ENCODE peak calls at places on chromosome 17, in ten cellular contexts. One of them, this sample, is unnamed.

GRCh38 chr17:42456223-42457106 is 2.2 kb upstream of the ATP6V0A1 start:
- DNase-seq in HFF-Myc: no peak
- DNase-seq in left ventricle myocardium inferior: no peak
- DNase-seq in cardiac muscle cell: peak
- DNase-seq in posterior cingulate gyrus: no peak
- DNase-seq in activated naive CD4-positive, alpha-beta T cell treated with anti-CD3 and anti-CD28 coated beads for 36 hours: no peak
- DNase-seq in right cardiac atrium: no peak
- DNase-seq in T-helper 1 cell: no peak
- DNase-seq in stimulated activated CD8-positive, alpha-beta memory T cell treated with anti-CD3 and anti-CD28 coated beads, Interleukin-4, amount 100 ng/mL, for 1 hour: no peak
- DNase-seq in adrenal gland: no peak
- DNase-seq in this sample: no peak

GRCh38 chr17:27989046-27989445 is 53.4 kb upstream of the NLK start:
- DNase-seq in HFF-Myc: no peak
- DNase-seq in left ventricle myocardium inferior: no peak
- DNase-seq in cardiac muscle cell: no peak
- DNase-seq in posterior cingulate gyrus: no peak
- DNase-seq in activated naive CD4-positive, alpha-beta T cell treated with anti-CD3 and anti-CD28 coated beads for 36 hours: no peak
- DNase-seq in right cardiac atrium: no peak
- DNase-seq in T-helper 1 cell: no peak
- DNase-seq in stimulated activated CD8-positive, alpha-beta memory T cell treated with anti-CD3 and anti-CD28 coated beads, Interleukin-4, amount 100 ng/mL, for 1 hour: no peak
- DNase-seq in adrenal gland: no peak
- DNase-seq in this sample: no peak

GRCh38 chr17:56809106-56809819 is 24.5 kb downstream of the C17orf67 start:
- DNase-seq in HFF-Myc: no peak
- DNase-seq in left ventricle myocardium inferior: no peak
- DNase-seq in cardiac muscle cell: no peak
- DNase-seq in posterior cingulate gyrus: no peak
- DNase-seq in activated naive CD4-positive, alpha-beta T cell treated with anti-CD3 and anti-CD28 coated beads for 36 hours: no peak
- DNase-seq in right cardiac atrium: no peak
- DNase-seq in T-helper 1 cell: no peak
- DNase-seq in stimulated activated CD8-positive, alpha-beta memory T cell treated with anti-CD3 and anti-CD28 coated beads, Interleukin-4, amount 100 ng/mL, for 1 hour: no peak
- DNase-seq in adrenal gland: no peak
- DNase-seq in this sample: no peak

GRCh38 chr17:74180336-74180735 is 23.1 kb upstream of the RPL38 start:
- DNase-seq in HFF-Myc: no peak
- DNase-seq in left ventricle myocardium inferior: no peak
- DNase-seq in cardiac muscle cell: no peak
- DNase-seq in posterior cingulate gyrus: no peak
- DNase-seq in activated naive CD4-positive, alpha-beta T cell treated with anti-CD3 and anti-CD28 coated beads for 36 hours: no peak
- DNase-seq in right cardiac atrium: no peak
- DNase-seq in T-helper 1 cell: no peak
- DNase-seq in stimulated activated CD8-positive, alpha-beta memory T cell treated with anti-CD3 and anti-CD28 coated beads, Interleukin-4, amount 100 ng/mL, for 1 hour: no peak
- DNase-seq in adrenal gland: no peak
- DNase-seq in this sample: no peak

GRCh38 chr17:69327060-69327831 is at the start of gene ABCA5:
- DNase-seq in HFF-Myc: peak
- DNase-seq in left ventricle myocardium inferior: peak
- DNase-seq in cardiac muscle cell: peak
- DNase-seq in posterior cingulate gyrus: peak
- DNase-seq in activated naive CD4-positive, alpha-beta T cell treated with anti-CD3 and anti-CD28 coated beads for 36 hours: peak
- DNase-seq in right cardiac atrium: peak
- DNase-seq in T-helper 1 cell: peak
- DNase-seq in stimulated activated CD8-positive, alpha-beta memory T cell treated with anti-CD3 and anti-CD28 coated beads, Interleukin-4, amount 100 ng/mL, for 1 hour: peak
- DNase-seq in adrenal gland: peak
- DNase-seq in this sample: peak

GRCh38 chr17:14304876-14305636 is 4.2 kb downstream of the HS3ST3B1 start:
- DNase-seq in HFF-Myc: no peak
- DNase-seq in left ventricle myocardium inferior: no peak
- DNase-seq in cardiac muscle cell: no peak
- DNase-seq in posterior cingulate gyrus: no peak
- DNase-seq in activated naive CD4-positive, alpha-beta T cell treated with anti-CD3 and anti-CD28 coated beads for 36 hours: peak
- DNase-seq in right cardiac atrium: no peak
- DNase-seq in T-helper 1 cell: no peak
- DNase-seq in stimulated activated CD8-positive, alpha-beta memory T cell treated with anti-CD3 and anti-CD28 coated beads, Interleukin-4, amount 100 ng/mL, for 1 hour: no peak
- DNase-seq in adrenal gland: no peak
- DNase-seq in this sample: no peak

GRCh38 chr17:74670329-74670728 is 42.4 kb downstream of the CD300LF start:
- DNase-seq in HFF-Myc: no peak
- DNase-seq in left ventricle myocardium inferior: no peak
- DNase-seq in cardiac muscle cell: no peak
- DNase-seq in posterior cingulate gyrus: no peak
- DNase-seq in activated naive CD4-positive, alpha-beta T cell treated with anti-CD3 and anti-CD28 coated beads for 36 hours: no peak
- DNase-seq in right cardiac atrium: no peak
- DNase-seq in T-helper 1 cell: no peak
- DNase-seq in stimulated activated CD8-positive, alpha-beta memory T cell treated with anti-CD3 and anti-CD28 coated beads, Interleukin-4, amount 100 ng/mL, for 1 hour: no peak
- DNase-seq in adrenal gland: no peak
- DNase-seq in this sample: no peak

GRCh38 chr17:65231086-65231485 is 93.9 kb downstream of the RGS9 start:
- DNase-seq in HFF-Myc: no peak
- DNase-seq in left ventricle myocardium inferior: no peak
- DNase-seq in cardiac muscle cell: no peak
- DNase-seq in posterior cingulate gyrus: no peak
- DNase-seq in activated naive CD4-positive, alpha-beta T cell treated with anti-CD3 and anti-CD28 coated beads for 36 hours: no peak
- DNase-seq in right cardiac atrium: no peak
- DNase-seq in T-helper 1 cell: no peak
- DNase-seq in stimulated activated CD8-positive, alpha-beta memory T cell treated with anti-CD3 and anti-CD28 coated beads, Interleukin-4, amount 100 ng/mL, for 1 hour: no peak
- DNase-seq in adrenal gland: no peak
- DNase-seq in this sample: no peak

GRCh38 chr17:7479389-7480192 is at the start of gene ZBTB4:
- DNase-seq in HFF-Myc: no peak
- DNase-seq in left ventricle myocardium inferior: peak
- DNase-seq in cardiac muscle cell: peak
- DNase-seq in posterior cingulate gyrus: peak
- DNase-seq in activated naive CD4-positive, alpha-beta T cell treated with anti-CD3 and anti-CD28 coated beads for 36 hours: peak
- DNase-seq in right cardiac atrium: peak
- DNase-seq in T-helper 1 cell: peak
- DNase-seq in stimulated activated CD8-positive, alpha-beta memory T cell treated with anti-CD3 and anti-CD28 coated beads, Interleukin-4, amount 100 ng/mL, for 1 hour: peak
- DNase-seq in adrenal gland: peak
- DNase-seq in this sample: peak

GRCh38 chr17:18040287-18040858 is 1.2 kb downstream of the GID4 start:
- DNase-seq in HFF-Myc: no peak
- DNase-seq in left ventricle myocardium inferior: no peak
- DNase-seq in cardiac muscle cell: no peak
- DNase-seq in posterior cingulate gyrus: no peak
- DNase-seq in activated naive CD4-positive, alpha-beta T cell treated with anti-CD3 and anti-CD28 coated beads for 36 hours: peak
- DNase-seq in right cardiac atrium: no peak
- DNase-seq in T-helper 1 cell: no peak
- DNase-seq in stimulated activated CD8-positive, alpha-beta memory T cell treated with anti-CD3 and anti-CD28 coated beads, Interleukin-4, amount 100 ng/mL, for 1 hour: no peak
- DNase-seq in adrenal gland: no peak
- DNase-seq in this sample: no peak

GRCh38 chr17:13051876-13052275 is 34.0 kb upstream of the ELAC2 start:
- DNase-seq in HFF-Myc: no peak
- DNase-seq in left ventricle myocardium inferior: no peak
- DNase-seq in cardiac muscle cell: no peak
- DNase-seq in posterior cingulate gyrus: no peak
- DNase-seq in activated naive CD4-positive, alpha-beta T cell treated with anti-CD3 and anti-CD28 coated beads for 36 hours: no peak
- DNase-seq in right cardiac atrium: no peak
- DNase-seq in T-helper 1 cell: no peak
- DNase-seq in stimulated activated CD8-positive, alpha-beta memory T cell treated with anti-CD3 and anti-CD28 coated beads, Interleukin-4, amount 100 ng/mL, for 1 hour: no peak
- DNase-seq in adrenal gland: no peak
- DNase-seq in this sample: no peak

GRCh38 chr17:48024149-48025039 is 13.2 kb downstream of the COPZ2 start:
- DNase-seq in HFF-Myc: no peak
- DNase-seq in left ventricle myocardium inferior: peak
- DNase-seq in cardiac muscle cell: peak
- DNase-seq in posterior cingulate gyrus: no peak
- DNase-seq in activated naive CD4-positive, alpha-beta T cell treated with anti-CD3 and anti-CD28 coated beads for 36 hours: peak
- DNase-seq in right cardiac atrium: peak
- DNase-seq in T-helper 1 cell: no peak
- DNase-seq in stimulated activated CD8-positive, alpha-beta memory T cell treated with anti-CD3 and anti-CD28 coated beads, Interleukin-4, amount 100 ng/mL, for 1 hour: no peak
- DNase-seq in adrenal gland: peak
- DNase-seq in this sample: no peak

GRCh38 chr17:12736526-12736925 is 52.8 kb upstream of the ARHGAP44 start:
- DNase-seq in HFF-Myc: no peak
- DNase-seq in left ventricle myocardium inferior: no peak
- DNase-seq in cardiac muscle cell: no peak
- DNase-seq in posterior cingulate gyrus: no peak
- DNase-seq in activated naive CD4-positive, alpha-beta T cell treated with anti-CD3 and anti-CD28 coated beads for 36 hours: no peak
- DNase-seq in right cardiac atrium: no peak
- DNase-seq in T-helper 1 cell: no peak
- DNase-seq in stimulated activated CD8-positive, alpha-beta memory T cell treated with anti-CD3 and anti-CD28 coated beads, Interleukin-4, amount 100 ng/mL, for 1 hour: no peak
- DNase-seq in adrenal gland: no peak
- DNase-seq in this sample: no peak

GRCh38 chr17:78572277-78573205 is 4.7 kb downstream of the DNAH17 start:
- DNase-seq in HFF-Myc: no peak
- DNase-seq in left ventricle myocardium inferior: no peak
- DNase-seq in cardiac muscle cell: no peak
- DNase-seq in posterior cingulate gyrus: no peak
- DNase-seq in activated naive CD4-positive, alpha-beta T cell treated with anti-CD3 and anti-CD28 coated beads for 36 hours: no peak
- DNase-seq in right cardiac atrium: no peak
- DNase-seq in T-helper 1 cell: no peak
- DNase-seq in stimulated activated CD8-positive, alpha-beta memory T cell treated with anti-CD3 and anti-CD28 coated beads, Interleukin-4, amount 100 ng/mL, for 1 hour: no peak
- DNase-seq in adrenal gland: no peak
- DNase-seq in this sample: no peak

GRCh38 chr17:75260679-75261335 is 599 bp downstream of the GGA3 start:
- DNase-seq in HFF-Myc: no peak
- DNase-seq in left ventricle myocardium inferior: no peak
- DNase-seq in cardiac muscle cell: peak
- DNase-seq in posterior cingulate gyrus: no peak
- DNase-seq in activated naive CD4-positive, alpha-beta T cell treated with anti-CD3 and anti-CD28 coated beads for 36 hours: peak
- DNase-seq in right cardiac atrium: no peak
- DNase-seq in T-helper 1 cell: no peak
- DNase-seq in stimulated activated CD8-positive, alpha-beta memory T cell treated with anti-CD3 and anti-CD28 coated beads, Interleukin-4, amount 100 ng/mL, for 1 hour: no peak
- DNase-seq in adrenal gland: no peak
- DNase-seq in this sample: no peak

GRCh38 chr17:44921122-44921882 is 6.0 kb upstream of the GFAP start:
- DNase-seq in HFF-Myc: no peak
- DNase-seq in left ventricle myocardium inferior: peak
- DNase-seq in cardiac muscle cell: no peak
- DNase-seq in posterior cingulate gyrus: no peak
- DNase-seq in activated naive CD4-positive, alpha-beta T cell treated with anti-CD3 and anti-CD28 coated beads for 36 hours: no peak
- DNase-seq in right cardiac atrium: no peak
- DNase-seq in T-helper 1 cell: no peak
- DNase-seq in stimulated activated CD8-positive, alpha-beta memory T cell treated with anti-CD3 and anti-CD28 coated beads, Interleukin-4, amount 100 ng/mL, for 1 hour: no peak
- DNase-seq in adrenal gland: no peak
- DNase-seq in this sample: no peak

GRCh38 chr17:50183439-50184001 is 17.7 kb downstream of the SGCA start:
- DNase-seq in HFF-Myc: no peak
- DNase-seq in left ventricle myocardium inferior: no peak
- DNase-seq in cardiac muscle cell: peak
- DNase-seq in posterior cingulate gyrus: no peak
- DNase-seq in activated naive CD4-positive, alpha-beta T cell treated with anti-CD3 and anti-CD28 coated beads for 36 hours: no peak
- DNase-seq in right cardiac atrium: no peak
- DNase-seq in T-helper 1 cell: no peak
- DNase-seq in stimulated activated CD8-positive, alpha-beta memory T cell treated with anti-CD3 and anti-CD28 coated beads, Interleukin-4, amount 100 ng/mL, for 1 hour: no peak
- DNase-seq in adrenal gland: no peak
- DNase-seq in this sample: no peak

GRCh38 chr17:35892091-35892637 is 12.0 kb upstream of the CCL5 start:
- DNase-seq in HFF-Myc: no peak
- DNase-seq in left ventricle myocardium inferior: no peak
- DNase-seq in cardiac muscle cell: peak
- DNase-seq in posterior cingulate gyrus: no peak
- DNase-seq in activated naive CD4-positive, alpha-beta T cell treated with anti-CD3 and anti-CD28 coated beads for 36 hours: peak
- DNase-seq in right cardiac atrium: no peak
- DNase-seq in T-helper 1 cell: no peak
- DNase-seq in stimulated activated CD8-positive, alpha-beta memory T cell treated with anti-CD3 and anti-CD28 coated beads, Interleukin-4, amount 100 ng/mL, for 1 hour: no peak
- DNase-seq in adrenal gland: no peak
- DNase-seq in this sample: no peak

GRCh38 chr17:10738516-10739258 is 8.9 kb upstream of the TMEM220 start:
- DNase-seq in HFF-Myc: no peak
- DNase-seq in left ventricle myocardium inferior: no peak
- DNase-seq in cardiac muscle cell: peak
- DNase-seq in posterior cingulate gyrus: no peak
- DNase-seq in activated naive CD4-positive, alpha-beta T cell treated with anti-CD3 and anti-CD28 coated beads for 36 hours: no peak
- DNase-seq in right cardiac atrium: no peak
- DNase-seq in T-helper 1 cell: no peak
- DNase-seq in stimulated activated CD8-positive, alpha-beta memory T cell treated with anti-CD3 and anti-CD28 coated beads, Interleukin-4, amount 100 ng/mL, for 1 hour: no peak
- DNase-seq in adrenal gland: no peak
- DNase-seq in this sample: no peak

GRCh38 chr17:40095944-40096791 is 4.2 kb downstream of the NR1D1 start:
- DNase-seq in HFF-Myc: no peak
- DNase-seq in left ventricle myocardium inferior: no peak
- DNase-seq in cardiac muscle cell: no peak
- DNase-seq in posterior cingulate gyrus: no peak
- DNase-seq in activated naive CD4-positive, alpha-beta T cell treated with anti-CD3 and anti-CD28 coated beads for 36 hours: peak
- DNase-seq in right cardiac atrium: peak
- DNase-seq in T-helper 1 cell: peak
- DNase-seq in stimulated activated CD8-positive, alpha-beta memory T cell treated with anti-CD3 and anti-CD28 coated beads, Interleukin-4, amount 100 ng/mL, for 1 hour: peak
- DNase-seq in adrenal gland: no peak
- DNase-seq in this sample: no peak

GRCh38 chr17:39979021-39979660 is 1.5 kb upstream of the PSMD3 start:
- DNase-seq in HFF-Myc: no peak
- DNase-seq in left ventricle myocardium inferior: no peak
- DNase-seq in cardiac muscle cell: peak
- DNase-seq in posterior cingulate gyrus: no peak
- DNase-seq in activated naive CD4-positive, alpha-beta T cell treated with anti-CD3 and anti-CD28 coated beads for 36 hours: no peak
- DNase-seq in right cardiac atrium: no peak
- DNase-seq in T-helper 1 cell: no peak
- DNase-seq in stimulated activated CD8-positive, alpha-beta memory T cell treated with anti-CD3 and anti-CD28 coated beads, Interleukin-4, amount 100 ng/mL, for 1 hour: no peak
- DNase-seq in adrenal gland: no peak
- DNase-seq in this sample: no peak

GRCh38 chr17:78379134-78379497 is 667 bp downstream of the PGS1 start:
- DNase-seq in HFF-Myc: no peak
- DNase-seq in left ventricle myocardium inferior: no peak
- DNase-seq in cardiac muscle cell: peak
- DNase-seq in posterior cingulate gyrus: no peak
- DNase-seq in activated naive CD4-positive, alpha-beta T cell treated with anti-CD3 and anti-CD28 coated beads for 36 hours: no peak
- DNase-seq in right cardiac atrium: no peak
- DNase-seq in T-helper 1 cell: no peak
- DNase-seq in stimulated activated CD8-positive, alpha-beta memory T cell treated with anti-CD3 and anti-CD28 coated beads, Interleukin-4, amount 100 ng/mL, for 1 hour: no peak
- DNase-seq in adrenal gland: no peak
- DNase-seq in this sample: no peak

GRCh38 chr17:40694584-40694983 is 9.0 kb downstream of the KRT24 start:
- DNase-seq in HFF-Myc: no peak
- DNase-seq in left ventricle myocardium inferior: no peak
- DNase-seq in cardiac muscle cell: no peak
- DNase-seq in posterior cingulate gyrus: no peak
- DNase-seq in activated naive CD4-positive, alpha-beta T cell treated with anti-CD3 and anti-CD28 coated beads for 36 hours: no peak
- DNase-seq in right cardiac atrium: no peak
- DNase-seq in T-helper 1 cell: no peak
- DNase-seq in stimulated activated CD8-positive, alpha-beta memory T cell treated with anti-CD3 and anti-CD28 coated beads, Interleukin-4, amount 100 ng/mL, for 1 hour: no peak
- DNase-seq in adrenal gland: no peak
- DNase-seq in this sample: no peak

GRCh38 chr17:64480951-64481350 is 15.9 kb downstream of the POLG2 start:
- DNase-seq in HFF-Myc: no peak
- DNase-seq in left ventricle myocardium inferior: no peak
- DNase-seq in cardiac muscle cell: no peak
- DNase-seq in posterior cingulate gyrus: no peak
- DNase-seq in activated naive CD4-positive, alpha-beta T cell treated with anti-CD3 and anti-CD28 coated beads for 36 hours: no peak
- DNase-seq in right cardiac atrium: no peak
- DNase-seq in T-helper 1 cell: no peak
- DNase-seq in stimulated activated CD8-positive, alpha-beta memory T cell treated with anti-CD3 and anti-CD28 coated beads, Interleukin-4, amount 100 ng/mL, for 1 hour: no peak
- DNase-seq in adrenal gland: no peak
- DNase-seq in this sample: no peak

GRCh38 chr17:79036609-79037008 is 12.6 kb downstream of the C1QTNF1 start:
- DNase-seq in HFF-Myc: peak
- DNase-seq in left ventricle myocardium inferior: no peak
- DNase-seq in cardiac muscle cell: peak
- DNase-seq in posterior cingulate gyrus: no peak
- DNase-seq in activated naive CD4-positive, alpha-beta T cell treated with anti-CD3 and anti-CD28 coated beads for 36 hours: no peak
- DNase-seq in right cardiac atrium: no peak
- DNase-seq in T-helper 1 cell: no peak
- DNase-seq in stimulated activated CD8-positive, alpha-beta memory T cell treated with anti-CD3 and anti-CD28 coated beads, Interleukin-4, amount 100 ng/mL, for 1 hour: no peak
- DNase-seq in adrenal gland: peak
- DNase-seq in this sample: no peak

GRCh38 chr17:58387834-58388233 is 29.5 kb downstream of the RNF43 start:
- DNase-seq in HFF-Myc: no peak
- DNase-seq in left ventricle myocardium inferior: no peak
- DNase-seq in cardiac muscle cell: no peak
- DNase-seq in posterior cingulate gyrus: no peak
- DNase-seq in activated naive CD4-positive, alpha-beta T cell treated with anti-CD3 and anti-CD28 coated beads for 36 hours: no peak
- DNase-seq in right cardiac atrium: no peak
- DNase-seq in T-helper 1 cell: no peak
- DNase-seq in stimulated activated CD8-positive, alpha-beta memory T cell treated with anti-CD3 and anti-CD28 coated beads, Interleukin-4, amount 100 ng/mL, for 1 hour: no peak
- DNase-seq in adrenal gland: no peak
- DNase-seq in this sample: no peak

GRCh38 chr17:8832711-8833352 is 33.7 kb upstream of the MFSD6L start:
- DNase-seq in HFF-Myc: no peak
- DNase-seq in left ventricle myocardium inferior: no peak
- DNase-seq in cardiac muscle cell: no peak
- DNase-seq in posterior cingulate gyrus: no peak
- DNase-seq in activated naive CD4-positive, alpha-beta T cell treated with anti-CD3 and anti-CD28 coated beads for 36 hours: peak
- DNase-seq in right cardiac atrium: no peak
- DNase-seq in T-helper 1 cell: no peak
- DNase-seq in stimulated activated CD8-positive, alpha-beta memory T cell treated with anti-CD3 and anti-CD28 coated beads, Interleukin-4, amount 100 ng/mL, for 1 hour: no peak
- DNase-seq in adrenal gland: no peak
- DNase-seq in this sample: no peak

GRCh38 chr17:17669081-17669850 is 12.0 kb upstream of the RAI1 start:
- DNase-seq in HFF-Myc: no peak
- DNase-seq in left ventricle myocardium inferior: no peak
- DNase-seq in cardiac muscle cell: peak
- DNase-seq in posterior cingulate gyrus: no peak
- DNase-seq in activated naive CD4-positive, alpha-beta T cell treated with anti-CD3 and anti-CD28 coated beads for 36 hours: no peak
- DNase-seq in right cardiac atrium: no peak
- DNase-seq in T-helper 1 cell: no peak
- DNase-seq in stimulated activated CD8-positive, alpha-beta memory T cell treated with anti-CD3 and anti-CD28 coated beads, Interleukin-4, amount 100 ng/mL, for 1 hour: no peak
- DNase-seq in adrenal gland: no peak
- DNase-seq in this sample: no peak

This sample was measured in dorsolateral prefrontal cortex.